ENCODE peak calls at places on chromosomes 2 and 18, in nine cellular contexts. One of them, this sample, is unnamed.
A peak's percentile ranks its signal among the peaks of the same experiment; 100 is the strongest.

GRCh38 chr18:25164211-25164836 is 187.6 kb downstream of the ZNF521 start:
- DNase-seq in PC-3: no peak
- DNase-seq in SK-N-SH: no peak
- DNase-seq in HCT116: no peak
- DNase-seq in hepatocyte: no peak
- DNase-seq in OCI-LY7: peak; percentile 11
- DNase-seq in GM23248: peak; percentile 8
- DNase-seq in GM23338: no peak
- DNase-seq in neural progenitor cell: no peak
- DNase-seq in this sample: peak; percentile 40

GRCh38 chr2:239261336-239261735 is 139.5 kb downstream of the HDAC4 start:
- DNase-seq in GM23248: no peak
- DNase-seq in GM23338: no peak
- DNase-seq in hepatocyte: no peak
- DNase-seq in PC-3: no peak
- DNase-seq in SK-N-SH: no peak
- DNase-seq in HCT116: no peak
- DNase-seq in neural progenitor cell: no peak
- DNase-seq in OCI-LY7: no peak
- DNase-seq in this sample: no peak

GRCh38 chr2:68193774-68194372 is 36.2 kb downstream of the PNO1 start:
- DNase-seq in OCI-LY7: no peak
- DNase-seq in hepatocyte: no peak
- DNase-seq in SK-N-SH: no peak
- DNase-seq in GM23248: peak; percentile 79
- DNase-seq in PC-3: peak; percentile 78
- DNase-seq in HCT116: no peak
- DNase-seq in GM23338: no peak
- DNase-seq in neural progenitor cell: no peak
- DNase-seq in this sample: no peak

GRCh38 chr2:189580267-189580661 is 322 bp downstream of the SLC40A1 start:
- DNase-seq in GM23248: no peak
- DNase-seq in PC-3: no peak
- DNase-seq in GM23338: peak; percentile 54
- DNase-seq in HCT116: no peak
- DNase-seq in neural progenitor cell: peak; percentile 45
- DNase-seq in hepatocyte: peak; percentile 35
- DNase-seq in OCI-LY7: no peak
- DNase-seq in SK-N-SH: peak; percentile 65
- DNase-seq in this sample: peak; percentile 47

GRCh38 chr2:205868773-205869333 is 186.6 kb downstream of the NRP2 start:
- DNase-seq in neural progenitor cell: no peak
- DNase-seq in hepatocyte: no peak
- DNase-seq in SK-N-SH: no peak
- DNase-seq in HCT116: no peak
- DNase-seq in PC-3: peak; percentile 36
- DNase-seq in OCI-LY7: no peak
- DNase-seq in GM23248: no peak
- DNase-seq in GM23338: no peak
- DNase-seq in this sample: no peak

GRCh38 chr2:84900951-84901350 is 4.5 kb upstream of the TMSB10 start:
- DNase-seq in GM23248: no peak
- DNase-seq in SK-N-SH: no peak
- DNase-seq in GM23338: no peak
- DNase-seq in PC-3: no peak
- DNase-seq in hepatocyte: no peak
- DNase-seq in HCT116: no peak
- DNase-seq in OCI-LY7: no peak
- DNase-seq in neural progenitor cell: no peak
- DNase-seq in this sample: no peak

GRCh38 chr2:17830053-17831034 is 14.1 kb downstream of the MSGN1 start:
- DNase-seq in PC-3: peak; percentile 34
- DNase-seq in GM23248: peak; percentile 82
- DNase-seq in SK-N-SH: peak; percentile 92
- DNase-seq in hepatocyte: peak; percentile 89
- DNase-seq in HCT116: peak; percentile 82
- DNase-seq in GM23338: peak; percentile 96
- DNase-seq in OCI-LY7: peak; percentile 8
- DNase-seq in neural progenitor cell: peak; percentile 93
- DNase-seq in this sample: peak; percentile 37

GRCh38 chr2:157777425-157777824 is 98.7 kb downstream of the ACVR1 start:
- DNase-seq in neural progenitor cell: peak; percentile 38
- DNase-seq in hepatocyte: peak; percentile 44
- DNase-seq in GM23248: peak; percentile 70
- DNase-seq in GM23338: peak; percentile 64
- DNase-seq in SK-N-SH: peak; percentile 39
- DNase-seq in OCI-LY7: peak; percentile 22
- DNase-seq in PC-3: peak; percentile 77
- DNase-seq in HCT116: peak; percentile 28
- DNase-seq in this sample: peak; percentile 45

GRCh38 chr18:34128436-34128835 is 96.3 kb downstream of the NOL4 start:
- DNase-seq in SK-N-SH: no peak
- DNase-seq in PC-3: no peak
- DNase-seq in GM23338: no peak
- DNase-seq in OCI-LY7: no peak
- DNase-seq in hepatocyte: no peak
- DNase-seq in HCT116: no peak
- DNase-seq in neural progenitor cell: no peak
- DNase-seq in GM23248: peak; percentile 32
- DNase-seq in this sample: no peak

GRCh38 chr2:203748331-203749126 is 42.1 kb downstream of the CD28 start:
- DNase-seq in GM23338: no peak
- DNase-seq in GM23248: no peak
- DNase-seq in PC-3: no peak
- DNase-seq in HCT116: no peak
- DNase-seq in OCI-LY7: no peak
- DNase-seq in SK-N-SH: no peak
- DNase-seq in neural progenitor cell: no peak
- DNase-seq in hepatocyte: no peak
- DNase-seq in this sample: no peak

GRCh38 chr18:78927156-78927555 is 52.5 kb upstream of the SALL3 start:
- DNase-seq in HCT116: no peak
- DNase-seq in hepatocyte: no peak
- DNase-seq in neural progenitor cell: no peak
- DNase-seq in GM23248: no peak
- DNase-seq in SK-N-SH: no peak
- DNase-seq in PC-3: no peak
- DNase-seq in OCI-LY7: no peak
- DNase-seq in GM23338: no peak
- DNase-seq in this sample: no peak

GRCh38 chr2:84991404-84992151 is 20.6 kb downstream of the KCMF1 start:
- DNase-seq in PC-3: peak; percentile 80
- DNase-seq in OCI-LY7: no peak
- DNase-seq in hepatocyte: no peak
- DNase-seq in GM23248: peak; percentile 95
- DNase-seq in neural progenitor cell: no peak
- DNase-seq in GM23338: no peak
- DNase-seq in SK-N-SH: no peak
- DNase-seq in HCT116: no peak
- DNase-seq in this sample: no peak

GRCh38 chr2:25700221-25700660 is 26.9 kb upstream of the DTNB start:
- DNase-seq in HCT116: peak; percentile 52
- DNase-seq in OCI-LY7: peak; percentile 56
- DNase-seq in hepatocyte: peak; percentile 70
- DNase-seq in GM23248: peak; percentile 74
- DNase-seq in PC-3: peak; percentile 94
- DNase-seq in SK-N-SH: peak; percentile 76
- DNase-seq in neural progenitor cell: peak; percentile 48
- DNase-seq in GM23338: peak; percentile 76
- DNase-seq in this sample: peak; percentile 39

GRCh38 chr18:519019-519879 is 18.7 kb upstream of the COLEC12 start:
- DNase-seq in HCT116: no peak
- DNase-seq in neural progenitor cell: no peak
- DNase-seq in PC-3: no peak
- DNase-seq in OCI-LY7: no peak
- DNase-seq in SK-N-SH: no peak
- DNase-seq in GM23248: peak; percentile 45
- DNase-seq in hepatocyte: peak; percentile 30
- DNase-seq in GM23338: no peak
- DNase-seq in this sample: no peak

GRCh38 chr2:28009732-28010131 is 119.2 kb downstream of the BABAM2 start:
- DNase-seq in OCI-LY7: no peak
- DNase-seq in GM23338: no peak
- DNase-seq in GM23248: no peak
- DNase-seq in neural progenitor cell: no peak
- DNase-seq in HCT116: no peak
- DNase-seq in hepatocyte: peak; percentile 7
- DNase-seq in PC-3: peak; percentile 37
- DNase-seq in SK-N-SH: peak; percentile 13
- DNase-seq in this sample: no peak

GRCh38 chr18:27685807-27686412 is 491.0 kb downstream of the CDH2 start:
- DNase-seq in OCI-LY7: peak; percentile 40
- DNase-seq in neural progenitor cell: peak; percentile 47
- DNase-seq in SK-N-SH: peak; percentile 16
- DNase-seq in GM23338: peak; percentile 72
- DNase-seq in hepatocyte: peak; percentile 69
- DNase-seq in PC-3: peak; percentile 69
- DNase-seq in GM23248: peak; percentile 74
- DNase-seq in HCT116: peak; percentile 18
- DNase-seq in this sample: peak; percentile 19

GRCh38 chr2:200653021-200653420 is 67.2 kb downstream of the AOX1 start:
- DNase-seq in neural progenitor cell: no peak
- DNase-seq in GM23248: no peak
- DNase-seq in GM23338: no peak
- DNase-seq in PC-3: no peak
- DNase-seq in HCT116: no peak
- DNase-seq in SK-N-SH: no peak
- DNase-seq in OCI-LY7: no peak
- DNase-seq in hepatocyte: no peak
- DNase-seq in this sample: no peak

GRCh38 chr18:8828300-8828699 is 122.9 kb downstream of the MTCL1 start:
- DNase-seq in GM23248: no peak
- DNase-seq in GM23338: no peak
- DNase-seq in PC-3: no peak
- DNase-seq in neural progenitor cell: no peak
- DNase-seq in OCI-LY7: no peak
- DNase-seq in hepatocyte: no peak
- DNase-seq in HCT116: no peak
- DNase-seq in SK-N-SH: no peak
- DNase-seq in this sample: no peak

GRCh38 chr2:37855283-37856041 is 69.6 kb upstream of the RMDN2 start:
- DNase-seq in SK-N-SH: no peak
- DNase-seq in GM23248: peak; percentile 39
- DNase-seq in GM23338: no peak
- DNase-seq in hepatocyte: no peak
- DNase-seq in OCI-LY7: no peak
- DNase-seq in PC-3: no peak
- DNase-seq in HCT116: no peak
- DNase-seq in neural progenitor cell: no peak
- DNase-seq in this sample: no peak

DNA sequence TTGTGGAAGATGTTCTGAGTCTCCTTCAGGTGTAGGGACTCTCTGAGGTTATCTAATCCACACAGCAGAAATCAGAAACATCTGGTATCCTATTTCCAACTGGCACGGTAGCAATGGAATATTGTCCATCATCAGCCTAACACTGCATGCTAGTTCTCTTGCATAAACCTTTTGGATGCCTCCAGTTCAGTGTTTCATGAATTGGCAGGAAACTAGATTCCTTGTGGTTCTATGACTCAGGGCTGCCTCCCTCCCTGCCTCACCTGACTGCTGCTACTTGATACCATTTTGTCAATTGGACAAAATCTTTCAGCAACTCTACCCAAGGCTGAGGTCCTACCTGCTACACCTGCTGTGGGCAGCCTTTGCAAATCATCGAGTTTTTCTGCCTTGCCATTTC is 130.9 kb downstream of the TPGS2 start:
- DNase-seq in GM23248: peak; percentile 94
- DNase-seq in GM23338: no peak
- DNase-seq in OCI-LY7: no peak
- DNase-seq in PC-3: peak; percentile 73
- DNase-seq in SK-N-SH: no peak
- DNase-seq in HCT116: no peak
- DNase-seq in hepatocyte: no peak
- DNase-seq in neural progenitor cell: no peak
- DNase-seq in this sample: no peak
- TF ChIP-seq EZH2phosphoT487 in GM23248: no peak
- TF ChIP-seq EZH2phosphoT487 in GM23338: no peak
- TF ChIP-seq EZH2phosphoT487 in OCI-LY7: no peak
- TF ChIP-seq EZH2phosphoT487 in PC-3: no peak
- TF ChIP-seq EZH2phosphoT487 in SK-N-SH: no peak
- TF ChIP-seq EZH2phosphoT487 in HCT116: no peak
- TF ChIP-seq EZH2phosphoT487 in hepatocyte: no peak
- TF ChIP-seq EZH2phosphoT487 in neural progenitor cell: no peak
- TF ChIP-seq EZH2phosphoT487 in this sample: no peak

DNA sequence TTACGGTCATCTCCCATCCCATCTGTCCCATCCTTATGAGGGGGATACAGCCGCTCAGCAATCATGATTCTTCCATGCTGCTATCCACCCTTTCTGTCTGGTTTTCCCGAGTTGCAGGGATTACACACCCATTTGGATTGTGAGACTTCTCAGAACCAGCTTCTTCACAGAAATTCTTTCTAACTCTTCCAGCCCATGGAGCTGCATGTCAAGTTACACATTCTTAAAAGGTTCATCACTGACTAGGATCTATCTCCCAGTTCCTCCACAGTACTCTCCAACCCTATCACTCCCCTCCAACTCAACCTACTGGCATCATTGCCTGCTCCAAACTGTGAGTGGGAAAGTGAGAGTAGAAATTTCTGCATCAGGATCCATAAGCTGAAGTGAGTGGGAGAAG is 558.2 kb upstream of the TNP1 start:
- DNase-seq in GM23338: no peak
- DNase-seq in GM23248: peak; percentile 91
- DNase-seq in OCI-LY7: no peak
- DNase-seq in HCT116: no peak
- DNase-seq in SK-N-SH: no peak
- DNase-seq in hepatocyte: no peak
- DNase-seq in PC-3: no peak
- DNase-seq in neural progenitor cell: no peak
- DNase-seq in this sample: no peak
- TF ChIP-seq EZH2phosphoT487 in GM23338: no peak
- TF ChIP-seq EZH2phosphoT487 in GM23248: no peak
- TF ChIP-seq EZH2phosphoT487 in OCI-LY7: no peak
- TF ChIP-seq EZH2phosphoT487 in HCT116: no peak
- TF ChIP-seq EZH2phosphoT487 in SK-N-SH: no peak
- TF ChIP-seq EZH2phosphoT487 in hepatocyte: no peak
- TF ChIP-seq EZH2phosphoT487 in PC-3: no peak
- TF ChIP-seq EZH2phosphoT487 in neural progenitor cell: no peak
- TF ChIP-seq EZH2phosphoT487 in this sample: no peak

GRCh38 chr2:119678021-119678656 is 862 bp upstream of the TMEM177 start:
- DNase-seq in neural progenitor cell: no peak
- DNase-seq in hepatocyte: no peak
- DNase-seq in OCI-LY7: no peak
- DNase-seq in GM23248: no peak
- DNase-seq in SK-N-SH: peak; percentile 49
- DNase-seq in PC-3: peak; percentile 46
- DNase-seq in GM23338: no peak
- DNase-seq in HCT116: no peak
- DNase-seq in this sample: no peak
- TF ChIP-seq EZH2phosphoT487 in neural progenitor cell: no peak
- TF ChIP-seq EZH2phosphoT487 in hepatocyte: no peak
- TF ChIP-seq EZH2phosphoT487 in OCI-LY7: no peak
- TF ChIP-seq EZH2phosphoT487 in GM23248: no peak
- TF ChIP-seq EZH2phosphoT487 in SK-N-SH: no peak
- TF ChIP-seq EZH2phosphoT487 in PC-3: no peak
- TF ChIP-seq EZH2phosphoT487 in GM23338: no peak
- TF ChIP-seq EZH2phosphoT487 in HCT116: no peak
- TF ChIP-seq EZH2phosphoT487 in this sample: no peak

DNA sequence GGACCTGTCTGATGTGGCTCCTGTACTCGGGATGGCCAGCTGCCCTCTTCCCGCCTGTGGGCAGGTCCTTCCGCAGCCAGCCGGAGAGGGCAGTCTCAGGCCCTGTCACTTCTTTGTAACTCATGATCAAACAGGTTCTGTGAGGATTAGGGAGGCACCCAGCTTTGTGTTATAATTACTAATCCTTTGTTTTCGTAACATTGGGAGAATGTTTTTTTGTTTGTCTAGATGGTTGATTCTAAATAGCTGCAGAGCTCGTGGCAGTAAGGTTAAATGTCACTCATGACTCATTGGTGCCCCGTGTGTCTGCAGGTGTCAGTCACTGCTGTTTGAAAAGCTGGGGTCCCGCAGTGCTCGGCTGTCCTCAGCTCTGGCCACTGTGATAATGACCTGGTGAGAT is 172.6 kb downstream of the VAPA start:
- DNase-seq in OCI-LY7: no peak
- DNase-seq in HCT116: no peak
- DNase-seq in SK-N-SH: no peak
- DNase-seq in neural progenitor cell: peak; percentile 69
- DNase-seq in hepatocyte: peak; percentile 24
- DNase-seq in GM23338: no peak
- DNase-seq in PC-3: peak; percentile 41
- DNase-seq in GM23248: no peak
- DNase-seq in this sample: no peak
- TF ChIP-seq EZH2phosphoT487 in OCI-LY7: no peak
- TF ChIP-seq EZH2phosphoT487 in HCT116: no peak
- TF ChIP-seq EZH2phosphoT487 in SK-N-SH: no peak
- TF ChIP-seq EZH2phosphoT487 in neural progenitor cell: peak; percentile 54
- TF ChIP-seq EZH2phosphoT487 in hepatocyte: no peak
- TF ChIP-seq EZH2phosphoT487 in GM23338: no peak
- TF ChIP-seq EZH2phosphoT487 in PC-3: no peak
- TF ChIP-seq EZH2phosphoT487 in GM23248: no peak
- TF ChIP-seq EZH2phosphoT487 in this sample: no peak